ENCODE peak calls at places on chromosomes 2 and 18, in ten cellular contexts. Z, L, M, U, C, A, T, D, F and Y are unnamed samples.

GRCh38 chr2:18362696-18363095 is 197.8 kb downstream of the RDH14 start:
- DNase-seq in C (no peak), L (no peak), F (no peak), D (no peak), A (no peak), M (no peak), T (no peak), Z (no peak), U (no peak), Y (no peak)

GRCh38 chr2:60432202-60432601 is 121.3 kb downstream of the BCL11A start:
- DNase-seq in U (no peak), A (no peak), T (no peak), Z (no peak), L (no peak), D (no peak), C (no peak), F (no peak), M (no peak), Y (no peak)

GRCh38 chr2:196610796-196611195 is 28.7 kb upstream of the CCDC150 start:
- DNase-seq in T (no peak), Z (no peak), L (no peak), F (no peak), D (no peak), U (no peak), A (no peak), M (no peak), C (no peak), Y (no peak)

GRCh38 chr2:25025996-25026530 is 15.8 kb upstream of the EFR3B start:
- DNase-seq in U (no peak), T (no peak), L (no peak), D (no peak), M (no peak), A (no peak), C (no peak), F (no peak), Z (no peak), Y (no peak)

GRCh38 chr2:481388-481787 is 193.5 kb upstream of the ALKAL2 start:
- DNase-seq in L (no peak), A (no peak), C (no peak), F (no peak), M (no peak), U (no peak), T (no peak), D (no peak), Z (no peak), Y (no peak)

GRCh38 chr2:236820763-236821344 is 251.2 kb downstream of the ACKR3 start:
- DNase-seq in M (no peak), T (no peak), L (no peak), Z (no peak), A (no peak), U (no peak), C (no peak), D (no peak), F (no peak), Y (no peak)

GRCh38 chr2:137981112-137981679 is 16.9 kb downstream of the HNMT start:
- DNase-seq in F (no peak), L (no peak), T (no peak), C (no peak), D (no peak), Z (no peak), M (no peak), A (peak), U (no peak), Y (no peak)

GRCh38 chr18:27860701-27861107 is 316.2 kb downstream of the CDH2 start:
- DNase-seq in C (no peak), M (no peak), T (no peak), D (no peak), A (no peak), Z (no peak), U (no peak), L (no peak), F (no peak), Y (no peak)

GRCh38 chr18:3524706-3525105 is 74.7 kb downstream of the TGIF1 start:
- DNase-seq in L (no peak), D (no peak), A (no peak), F (no peak), C (no peak), M (no peak), U (no peak), Z (no peak), T (no peak), Y (no peak)

GRCh38 chr2:105797298-105797819 is 52.6 kb downstream of the NCK2 start:
- DNase-seq in F (no peak), Z (no peak), D (no peak), U (no peak), A (peak), T (no peak), C (no peak), M (no peak), L (no peak), Y (no peak)

DNA sequence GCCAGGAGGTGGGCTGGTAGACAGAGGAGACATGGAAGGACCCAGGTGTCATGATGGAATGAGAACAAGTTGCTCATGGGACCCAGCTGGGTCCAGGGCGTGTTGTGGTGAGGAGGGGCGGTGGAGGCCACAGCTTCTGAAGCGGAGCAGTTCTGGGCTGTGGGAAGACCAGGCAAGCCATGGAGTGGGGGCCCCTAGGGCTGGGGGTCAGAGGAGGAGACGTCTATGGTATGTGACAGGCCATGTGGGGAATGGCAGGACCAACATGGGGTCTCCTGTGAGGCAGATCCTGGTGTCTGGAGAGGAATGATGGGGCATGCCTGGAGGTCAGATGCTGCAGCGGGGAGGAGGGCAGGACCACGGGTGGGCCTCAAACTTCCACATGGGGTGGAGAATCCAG is 16.9 kb downstream of the MYO7B start:
- DNase-seq in Z (no peak), A (no peak), L (no peak), T (no peak), C (no peak), D (no peak), M (no peak), F (no peak), U (no peak), Y (no peak)
- TF ChIP-seq POLR2AphosphoS5 in Z (no peak), A (no peak), L (no peak), T (no peak), C (no peak), D (no peak), M (no peak), F (no peak), U (no peak), Y (no peak)

GRCh38 chr2:73238976-73239375 is 4.9 kb downstream of the CCT7 start:
- DNase-seq in U (no peak), D (no peak), A (no peak), C (no peak), F (no peak), M (no peak), T (no peak), L (no peak), Z (peak), Y (no peak)
- TF ChIP-seq POLR2AphosphoS5 in U (no peak), D (no peak), A (no peak), C (no peak), F (no peak), M (no peak), T (no peak), L (no peak), Z (no peak), Y (no peak)

GRCh38 chr2:28661589-28662001 is 90.0 kb upstream of the PPP1CB start:
- DNase-seq in F (no peak), Z (peak), D (no peak), M (peak), T (no peak), A (no peak), U (peak), C (peak), L (no peak), Y (peak)
- TF ChIP-seq POLR2AphosphoS5 in F (no peak), Z (peak), D (no peak), M (peak), T (no peak), A (no peak), U (peak), C (peak), L (peak), Y (peak)

GRCh38 chr2:190964170-190964795 is 49.7 kb downstream of the STAT1 start:
- DNase-seq in M (no peak), C (no peak), F (no peak), Z (no peak), T (no peak), L (no peak), U (no peak), A (no peak), D (no peak), Y (no peak)
- TF ChIP-seq POLR2AphosphoS5 in M (no peak), C (no peak), F (peak), Z (no peak), T (no peak), L (no peak), U (no peak), A (no peak), D (no peak), Y (no peak)

DNA sequence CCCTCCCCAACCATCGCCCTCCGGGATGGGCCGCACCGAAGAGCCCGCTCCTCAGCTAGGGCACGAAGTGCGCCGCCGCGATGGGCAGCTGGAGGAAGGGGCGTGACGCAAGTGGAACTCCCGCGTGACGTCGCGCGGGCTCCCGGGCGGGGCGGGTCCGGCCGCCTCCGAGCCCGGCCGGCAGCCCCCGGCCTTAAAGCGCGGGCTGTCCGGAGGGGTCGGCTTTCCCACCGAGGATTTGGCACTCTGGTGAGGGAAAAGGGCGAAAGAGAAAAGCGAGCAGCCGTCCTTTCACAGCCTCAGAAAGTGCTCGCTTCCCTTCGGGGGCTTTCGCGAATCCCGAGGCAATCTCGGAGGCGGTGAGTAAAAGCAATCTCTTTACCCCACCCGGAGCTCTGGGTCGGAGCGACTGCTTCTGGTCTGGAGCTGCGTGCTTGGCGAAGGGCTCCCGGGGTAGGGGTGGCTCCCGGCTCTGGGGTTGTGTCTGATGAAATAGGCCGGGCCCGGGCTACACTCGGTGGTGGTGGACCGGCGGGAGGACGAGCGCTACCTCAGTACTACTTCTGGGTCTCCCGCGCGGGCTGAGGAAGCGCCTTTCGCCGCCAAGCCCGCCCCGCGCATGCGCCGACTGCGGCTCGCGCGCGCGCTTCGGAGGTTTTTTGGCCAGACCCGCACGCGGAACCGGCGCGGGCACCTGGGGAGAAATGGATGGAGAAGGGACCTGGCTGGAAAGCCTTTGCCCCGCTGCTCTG is at the start of gene RBBP8:
- DNase-seq in L (peak), F (peak), U (peak), C (peak), T (peak), Z (peak), D (peak), A (peak), M (peak), Y (peak)
- TF ChIP-seq POLR2AphosphoS5 in L (peak), F (peak), U (peak), C (peak), T (peak), Z (peak), D (peak), A (peak), M (peak), Y (peak)